ENCODE peak calls at places on chromosomes 3 and 15, in eight cellular contexts. S is kidney, F is fibroblast of lung, C is heart right ventricle, V is upper lobe of right lung, B is psoas muscle, J is body of pancreas, O is transverse colon. H is an unnamed sample. For H3K9me3, the result is how much of the 10 kb centered on the place peaks cover.

GRCh38 chr3:46085421-46086082 is 58.3 kb upstream of the XCR1 start:
- DNase-seq in S (no peak), F (no peak), C (no peak), V (no peak), B (no peak), J (no peak), O (no peak), H (no peak)

GRCh38 chr3:7238565-7239295 is 377.8 kb downstream of the GRM7 start:
- DNase-seq in S (no peak), F (no peak), C (no peak), V (no peak), B (no peak), J (no peak), O (no peak), H (no peak)

GRCh38 chr3:74139648-74140047 is 474.8 kb downstream of the CNTN3 start:
- DNase-seq in S (no peak), F (peak), C (no peak), V (no peak), B (no peak), J (no peak), O (no peak), H (no peak)

GRCh38 chr3:172539273-172539672 is 16.0 kb upstream of the TNFSF10 start:
- DNase-seq in S (no peak), F (no peak), C (no peak), V (no peak), B (no peak), J (no peak), O (no peak), H (no peak)

GRCh38 chr3:50572801-50573371 is 3.6 kb downstream of the HEMK1 start:
- DNase-seq in S (no peak), F (no peak), C (no peak), V (no peak), B (no peak), J (no peak), O (no peak), H (no peak)

GRCh38 chr3:116339441-116340028 is 105.8 kb downstream of the LSAMP start:
- DNase-seq in S (no peak), F (peak), C (no peak), V (no peak), B (no peak), J (peak), O (peak), H (no peak)

GRCh38 chr15:60390931-60391501 is 6.8 kb downstream of the ANXA2 start:
- DNase-seq in S (no peak), F (peak), C (peak), V (no peak), B (peak), J (peak), O (peak), H (no peak)

GRCh38 chr15:83112233-83112958 is 5.0 kb downstream of the TM6SF1 start:
- DNase-seq in S (no peak), F (peak), C (peak), V (no peak), B (no peak), J (no peak), O (no peak), H (no peak)

GRCh38 chr3:186057594-186057993 is 51.3 kb downstream of the ETV5 start:
- DNase-seq in S (no peak), F (peak), C (no peak), V (no peak), B (no peak), J (no peak), O (no peak), H (no peak)

GRCh38 chr3:123143669-123144411 is 57.9 kb upstream of the SEC22A start:
- DNase-seq in S (no peak), F (no peak), C (no peak), V (peak), B (no peak), J (peak), O (no peak), H (no peak)

GRCh38 chr15:67175643-67176071 is 78.8 kb downstream of the AAGAB start:
- DNase-seq in S (no peak), F (peak), C (no peak), V (no peak), B (peak), J (no peak), O (peak), H (no peak)

GRCh38 chr15:43360821-43361220 is 10.0 kb downstream of the ZSCAN29 start:
- DNase-seq in S (no peak), F (no peak), C (no peak), V (no peak), B (no peak), J (no peak), O (no peak), H (no peak)

GRCh38 chr15:43361313-43361903 is 9.4 kb downstream of the ZSCAN29 start:
- DNase-seq in S (no peak), F (peak), C (no peak), V (no peak), B (no peak), J (no peak), O (no peak), H (no peak)
- H3K9me3 ChIP-seq in S (under half), F (under half), C (under half), V (under half), B (half or more), J (under half), O (half or more), H (half or more)

DNA sequence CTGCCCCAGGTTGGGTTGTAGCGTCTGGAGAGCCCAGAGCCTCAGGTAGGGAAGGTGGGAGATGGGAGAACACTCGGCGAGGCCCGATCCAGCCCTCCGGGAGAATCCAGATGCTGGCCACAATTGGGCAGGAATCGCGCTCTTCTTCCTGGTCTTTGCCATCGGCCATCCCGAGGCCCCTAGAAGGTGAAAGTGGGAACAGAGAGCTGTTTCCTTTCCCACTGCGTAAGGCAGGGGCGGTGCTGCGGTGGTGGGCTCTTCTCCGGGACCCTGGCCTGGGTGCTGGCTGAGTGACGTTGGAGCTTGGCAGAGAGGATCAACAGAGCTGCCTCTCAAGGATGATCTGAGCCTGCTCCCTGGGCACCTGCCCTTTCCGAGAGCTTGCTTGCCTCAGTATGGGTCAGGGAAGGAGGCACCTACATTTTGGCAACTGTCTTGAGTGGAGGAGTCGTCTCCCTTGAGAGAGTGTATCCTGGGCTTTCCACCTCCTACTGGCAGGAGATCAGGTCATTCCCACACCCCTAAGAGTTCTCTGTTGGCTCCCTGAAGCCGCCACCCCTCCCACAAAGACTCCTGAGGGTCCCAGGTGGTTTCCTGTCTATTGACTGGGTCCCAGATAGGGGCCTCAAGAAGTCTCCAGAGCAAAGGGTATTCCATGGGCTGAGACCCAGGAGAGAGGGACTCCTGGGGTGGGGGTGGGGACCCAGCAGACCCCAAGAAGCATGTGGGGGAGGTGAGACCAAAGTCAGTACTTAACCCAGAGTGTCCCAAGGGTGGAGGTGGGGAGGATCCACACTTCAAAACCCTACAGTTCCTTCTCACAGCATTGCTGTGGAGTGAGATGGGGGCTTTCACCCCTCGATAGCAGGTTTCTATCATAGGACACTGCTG is 1.6 kb downstream of the C15orf39 start:
- DNase-seq in S (peak), F (peak), C (peak), V (no peak), B (no peak), J (no peak), O (no peak), H (no peak)
- H3K27ac ChIP-seq in S (peak), F (peak), C (peak), V (peak), B (peak), J (peak), O (peak), H (peak)

GRCh38 chr3:4508048-4508981 is 15.2 kb downstream of the ITPR1 start:
- DNase-seq in S (no peak), F (no peak), C (no peak), V (no peak), B (no peak), J (no peak), O (no peak), H (no peak)
- TF ChIP-seq CTCF in S (no peak), F (no peak), C (no peak), V (no peak), B (no peak), J (no peak), O (no peak), H (no peak)

GRCh38 chr3:43338295-43338694 is 52.0 kb downstream of the SNRK start:
- DNase-seq in S (no peak), F (peak), C (no peak), V (no peak), B (no peak), J (no peak), O (no peak), H (no peak)
- H3K9me3 ChIP-seq in S (under half), F (under half), C (under half), V (under half), B (under half), J (under half), O (under half), H (under half)